ENCODE peak calls at places on chromosomes 11 and 22, in six cellular contexts. F, I, P, O, S and Y are unnamed samples.

GRCh38 chr11:59551651-59552521 is 40.5 kb downstream of the OR4D9 start:
- DNase-seq in F (no peak), I (no peak), P (peak), O (peak), S (peak), Y (peak)

GRCh38 chr11:122197055-122197987 is 81.3 kb upstream of the BLID start:
- DNase-seq in F (no peak), I (no peak), P (peak), O (no peak), S (peak), Y (peak)

GRCh38 chr11:65501005-65501529 is 2.2 kb downstream of the MALAT1 start:
- DNase-seq in F (no peak), I (no peak), P (no peak), O (no peak), S (no peak), Y (no peak)

GRCh38 chr22:17098379-17098819 is 13.6 kb downstream of the IL17RA start:
- DNase-seq in F (peak), I (no peak), P (no peak), O (no peak), S (no peak), Y (no peak)

GRCh38 chr11:111586305-111586915 is 15.8 kb upstream of the SIK2 start:
- DNase-seq in F (no peak), I (peak), P (peak), O (peak), S (peak), Y (no peak)

GRCh38 chr11:6943131-6943530 is 16.9 kb downstream of the ZNF215 start:
- DNase-seq in F (no peak), I (no peak), P (no peak), O (no peak), S (no peak), Y (no peak)

GRCh38 chr11:125342281-125342980 is 153.6 kb downstream of the FEZ1 start:
- DNase-seq in F (no peak), I (no peak), P (no peak), O (no peak), S (no peak), Y (no peak)

GRCh38 chr11:117946196-117946841 is 17.1 kb upstream of the TMPRSS13 start:
- DNase-seq in F (no peak), I (no peak), P (no peak), O (no peak), S (no peak), Y (no peak)

GRCh38 chr22:32175751-32176644 is 16.9 kb upstream of the C22orf42 start:
- DNase-seq in F (no peak), I (no peak), P (no peak), O (peak), S (no peak), Y (no peak)

GRCh38 chr11:69286358-69287327 is 7.3 kb upstream of the MYEOV start:
- DNase-seq in F (no peak), I (no peak), P (no peak), O (no peak), S (no peak), Y (no peak)

GRCh38 chr22:17368727-17369552 is at the start of gene CECR2:
- DNase-seq in F (no peak), I (no peak), P (no peak), O (peak), S (no peak), Y (no peak)

GRCh38 chr11:119661226-119661625 is 67.8 kb downstream of the NECTIN1 start:
- DNase-seq in F (no peak), I (no peak), P (no peak), O (no peak), S (no peak), Y (no peak)

GRCh38 chr11:15547685-15548084 is 433.0 kb downstream of the INSC start:
- DNase-seq in F (no peak), I (no peak), P (no peak), O (no peak), S (no peak), Y (no peak)

GRCh38 chr22:35619336-35620094 is 2.4 kb upstream of the MB start:
- DNase-seq in F (no peak), I (no peak), P (no peak), O (no peak), S (no peak), Y (no peak)

GRCh38 chr11:93089474-93090102 is 108.2 kb downstream of the SLC36A4 start:
- DNase-seq in F (no peak), I (peak), P (peak), O (peak), S (peak), Y (no peak)

GRCh38 chr11:41989173-41989572 is 529.7 kb upstream of the LRRC4C start:
- DNase-seq in F (no peak), I (no peak), P (no peak), O (no peak), S (peak), Y (no peak)

DNA sequence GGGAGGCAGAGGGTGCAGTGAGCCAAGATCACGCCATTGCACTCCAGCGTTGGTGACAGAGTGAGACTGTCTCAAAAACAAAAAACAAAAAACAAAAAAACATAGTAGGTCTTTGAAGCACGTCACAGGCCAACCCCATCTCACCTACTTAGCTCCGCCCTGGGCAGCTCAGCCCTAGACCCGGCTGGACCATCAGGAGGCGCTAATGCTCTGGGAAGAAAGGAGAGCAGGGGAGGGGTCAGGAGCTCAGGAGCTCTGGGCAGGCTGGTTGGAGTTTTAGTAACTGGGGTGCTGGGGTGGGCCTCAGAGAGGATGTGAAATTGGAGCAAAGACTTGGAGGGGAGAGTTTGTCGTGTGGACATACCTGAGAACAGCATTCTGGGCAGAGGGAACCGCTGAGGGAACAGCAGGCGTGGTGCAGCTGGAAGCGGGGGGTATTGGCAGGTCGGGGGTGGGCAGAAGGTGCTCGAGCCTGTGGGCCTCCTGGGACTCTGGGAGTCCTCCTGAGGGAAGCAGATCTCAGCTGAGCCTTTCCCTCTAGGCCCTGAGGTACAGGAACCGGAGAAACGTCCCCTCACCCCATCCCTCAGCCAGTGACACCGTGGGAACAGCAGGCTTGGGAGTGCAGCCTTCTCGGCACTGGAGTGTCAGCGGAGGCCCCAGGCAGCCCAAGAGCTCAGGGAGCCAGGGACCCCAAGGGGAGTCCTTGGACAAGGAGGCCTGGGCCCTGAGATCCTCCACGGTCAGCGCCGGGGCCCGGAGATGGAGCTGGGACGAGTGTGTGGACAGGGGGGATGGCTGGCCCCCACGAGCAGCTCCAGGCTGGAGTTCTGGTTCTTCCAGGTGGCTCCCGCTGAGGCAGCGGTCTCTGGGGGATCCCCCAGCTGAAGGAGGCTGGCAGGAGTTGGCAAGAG is 2.2 kb upstream of the RPS6KA4 start:
- DNase-seq in F (no peak), I (no peak), P (no peak), O (peak), S (no peak), Y (no peak)
- TF ChIP-seq CTCF in F (no peak), I (peak), P (peak), O (no peak), S (peak), Y (peak)

GRCh38 chr11:35063453-35063852 is 75.5 kb upstream of the CD44 start:
- DNase-seq in F (no peak), I (no peak), P (no peak), O (no peak), S (no peak), Y (no peak)

GRCh38 chr11:35065566-35065965 is 73.4 kb upstream of the CD44 start:
- DNase-seq in F (no peak), I (no peak), P (no peak), O (no peak), S (no peak), Y (no peak)

GRCh38 chr11:35061516-35062440 is 77.2 kb upstream of the CD44 start:
- DNase-seq in F (no peak), I (no peak), P (no peak), O (no peak), S (no peak), Y (no peak)

GRCh38 chr11:35066029-35066428 is 72.9 kb upstream of the CD44 start:
- DNase-seq in F (no peak), I (no peak), P (no peak), O (no peak), S (no peak), Y (no peak)

GRCh38 chr11:35064114-35064800 is 74.7 kb upstream of the CD44 start:
- DNase-seq in F (no peak), I (no peak), P (no peak), O (no peak), S (peak), Y (no peak)
- TF ChIP-seq CTCF in F (no peak), I (no peak), P (no peak), O (no peak), S (no peak), Y (no peak)

GRCh38 chr22:24499706-24500105 is 4.6 kb downstream of the UPB1 start:
- DNase-seq in F (no peak), I (no peak), P (no peak), O (no peak), S (no peak), Y (no peak)

GRCh38 chr22:24498826-24499225 is 3.7 kb downstream of the UPB1 start:
- DNase-seq in F (no peak), I (no peak), P (no peak), O (no peak), S (no peak), Y (no peak)

GRCh38 chr22:24502540-24502939 is 7.4 kb downstream of the UPB1 start:
- DNase-seq in F (no peak), I (no peak), P (no peak), O (no peak), S (no peak), Y (no peak)

GRCh38 chr22:24501366-24502005 is 6.4 kb downstream of the UPB1 start:
- DNase-seq in F (no peak), I (no peak), P (no peak), O (no peak), S (no peak), Y (no peak)

DNA sequence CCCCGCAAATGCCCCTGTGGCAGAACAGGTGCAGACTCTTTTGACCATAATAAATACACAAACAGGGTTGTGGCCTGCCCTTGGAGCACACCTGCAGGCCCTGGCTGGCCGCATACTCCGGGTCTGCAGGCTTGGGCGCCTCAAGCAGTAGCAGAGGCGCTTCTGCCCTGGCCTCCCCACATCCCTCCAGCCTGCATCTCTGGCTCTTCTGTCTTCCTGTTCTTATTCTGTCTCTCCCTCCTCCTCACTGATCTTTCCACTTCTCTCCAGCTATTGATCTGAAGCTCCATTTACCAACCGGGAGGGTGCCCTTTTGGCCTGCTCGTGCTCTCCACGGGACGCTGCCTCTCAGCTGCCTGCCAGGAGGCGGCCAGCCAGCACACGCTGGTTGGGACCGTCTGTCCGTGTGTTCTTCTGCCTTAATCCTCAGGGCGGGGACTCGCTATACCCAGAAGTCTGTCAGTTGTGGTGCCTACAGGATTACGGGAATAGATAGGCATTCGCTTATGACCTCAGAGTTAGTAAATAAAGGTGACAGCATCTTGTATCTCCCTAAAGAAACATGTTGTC is 5.2 kb downstream of the UPB1 start:
- DNase-seq in F (no peak), I (no peak), P (no peak), O (no peak), S (no peak), Y (no peak)
- TF ChIP-seq CTCF in F (no peak), I (no peak), P (no peak), O (no peak), S (no peak), Y (no peak)

DNA sequence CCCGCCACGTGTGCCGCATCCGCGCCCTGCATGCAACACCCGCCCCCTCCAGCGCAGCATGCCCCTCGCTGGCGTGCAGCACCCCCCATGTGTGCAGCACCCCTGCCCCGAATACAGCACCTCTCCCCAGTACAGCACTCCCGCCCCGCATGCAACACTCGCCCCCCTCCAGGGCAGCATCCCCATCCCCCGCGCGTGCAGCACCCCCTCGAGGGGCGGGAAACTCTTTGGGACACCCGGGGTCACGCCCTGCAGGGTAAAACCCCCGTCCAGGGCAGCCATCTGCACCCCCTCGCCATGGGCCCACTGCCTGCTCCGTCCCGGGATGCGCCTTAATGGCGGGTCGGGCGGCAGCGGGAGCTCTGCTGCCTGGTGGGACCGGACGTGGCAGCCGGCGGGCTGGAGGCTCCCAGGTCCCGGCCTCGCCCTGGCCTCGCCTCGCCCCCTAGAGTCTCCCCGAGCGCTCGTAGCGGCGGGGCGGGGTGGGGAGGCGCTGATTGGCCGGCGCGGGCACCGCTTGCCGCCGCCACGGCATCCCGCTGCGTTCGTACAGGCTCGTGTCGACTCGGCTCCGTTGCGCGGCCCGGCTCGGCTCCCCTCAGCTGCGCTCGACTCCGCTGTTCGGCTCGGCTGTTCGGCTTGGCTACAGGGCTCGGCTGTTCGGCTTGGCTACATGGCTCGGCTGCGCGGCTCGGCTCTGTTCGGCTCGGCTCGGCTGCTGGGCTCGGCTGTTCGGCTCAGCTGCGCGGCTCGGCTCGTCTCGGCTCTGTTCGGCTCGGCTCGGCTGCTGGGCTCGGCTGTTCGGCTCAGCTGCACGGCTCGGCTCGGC is 417 bp upstream of the BRSK2 start:
- DNase-seq in F (peak), I (peak), P (peak), O (peak), S (peak), Y (peak)
- TF ChIP-seq CTCF in F (peak), I (peak), P (no peak), O (no peak), S (no peak), Y (peak)

DNA sequence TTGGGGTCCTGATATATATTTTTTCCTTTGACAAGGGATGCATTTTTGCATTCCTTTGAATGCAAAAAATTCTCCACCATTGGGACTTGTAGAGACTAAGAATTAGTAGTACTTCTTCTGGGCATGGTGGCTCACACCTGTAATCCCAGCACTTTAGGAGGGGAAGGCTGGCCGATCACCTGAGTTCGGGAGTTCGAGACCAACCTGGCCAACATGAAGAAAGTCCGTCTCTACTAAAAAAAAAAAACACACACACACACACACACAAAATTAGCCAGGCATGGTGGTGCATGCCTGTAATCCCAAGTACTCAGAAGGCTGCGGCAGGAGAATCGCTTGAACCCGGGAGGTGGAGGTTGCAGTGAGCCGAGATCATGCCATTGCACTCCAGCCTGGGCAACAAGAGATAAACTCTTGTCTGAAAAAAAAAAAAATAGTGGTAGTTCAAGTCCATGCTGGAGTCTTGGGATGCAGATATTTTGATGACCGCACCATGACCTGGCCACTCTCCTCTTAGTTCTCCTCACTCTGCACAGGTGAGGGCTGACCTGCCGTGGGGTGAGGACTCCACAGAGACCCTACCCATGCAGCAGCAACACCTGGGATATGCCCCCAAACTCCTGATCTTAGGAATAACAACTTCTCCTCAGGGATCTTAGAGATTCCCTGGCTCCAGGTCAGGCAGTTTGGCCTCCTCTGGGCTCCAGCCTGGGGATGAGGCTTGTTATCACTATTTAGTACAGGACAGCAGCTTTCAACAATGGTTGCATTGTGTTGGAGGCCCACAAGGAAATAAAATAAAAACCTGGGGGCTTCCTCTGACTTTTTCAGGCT is 36.5 kb upstream of the TOP3B start:
- DNase-seq in F (no peak), I (no peak), P (no peak), O (no peak), S (no peak), Y (no peak)
- TF ChIP-seq CTCF in F (no peak), I (no peak), P (no peak), O (no peak), S (no peak), Y (no peak)

DNA sequence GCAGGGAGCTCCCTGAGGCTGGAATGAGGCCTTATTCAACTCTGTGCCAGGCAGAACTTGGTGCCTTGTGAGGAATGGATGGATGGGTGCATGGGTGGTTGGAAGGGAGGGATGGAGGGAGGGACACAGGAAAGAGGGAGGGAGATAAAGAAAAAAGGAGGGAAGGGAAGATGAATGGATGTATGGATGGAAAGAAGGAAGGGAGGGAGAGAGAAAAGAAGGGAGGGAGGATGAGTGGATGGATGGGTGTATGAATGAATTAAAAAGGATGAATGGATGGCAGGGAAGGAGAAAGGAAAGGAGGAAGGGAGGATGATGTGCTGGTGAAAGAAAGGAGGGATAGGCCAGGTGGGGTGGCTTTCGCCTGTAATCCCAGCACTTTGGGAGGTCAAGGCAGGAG is 34.6 kb downstream of the KCNC1 start:
- DNase-seq in F (no peak), I (no peak), P (no peak), O (no peak), S (no peak), Y (no peak)
- TF ChIP-seq CTCF in F (no peak), I (no peak), P (no peak), O (no peak), S (no peak), Y (no peak)

GRCh38 chr22:26884921-26885320 is 227.5 kb downstream of the MIAT start:
- DNase-seq in F (no peak), I (no peak), P (peak), O (no peak), S (no peak), Y (no peak)
- TF ChIP-seq CTCF in F (no peak), I (no peak), P (no peak), O (no peak), S (no peak), Y (no peak)

DNA sequence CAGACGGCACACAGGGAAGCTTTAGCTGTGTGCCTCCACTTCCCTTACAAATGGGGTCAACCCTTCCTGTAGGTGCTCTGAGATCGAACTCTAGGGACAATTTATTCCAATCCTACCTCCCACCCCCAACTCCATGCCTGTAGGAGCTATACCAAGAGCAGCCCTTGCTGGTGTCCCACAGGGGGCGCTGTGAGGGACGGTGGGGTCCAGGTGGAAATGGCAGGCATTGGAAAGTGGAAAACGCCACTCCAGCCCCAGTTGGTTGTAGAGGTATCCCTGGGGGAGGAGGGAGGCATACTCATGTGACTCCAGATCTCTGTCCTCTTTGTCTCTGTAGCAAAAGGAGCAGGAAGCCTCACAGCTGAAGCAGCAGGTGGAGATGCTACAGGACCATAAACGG is 161.3 kb downstream of the MYO18B start:
- DNase-seq in F (no peak), I (no peak), P (no peak), O (peak), S (no peak), Y (no peak)
- TF ChIP-seq CTCF in F (no peak), I (peak), P (no peak), O (peak), S (no peak), Y (peak)

DNA sequence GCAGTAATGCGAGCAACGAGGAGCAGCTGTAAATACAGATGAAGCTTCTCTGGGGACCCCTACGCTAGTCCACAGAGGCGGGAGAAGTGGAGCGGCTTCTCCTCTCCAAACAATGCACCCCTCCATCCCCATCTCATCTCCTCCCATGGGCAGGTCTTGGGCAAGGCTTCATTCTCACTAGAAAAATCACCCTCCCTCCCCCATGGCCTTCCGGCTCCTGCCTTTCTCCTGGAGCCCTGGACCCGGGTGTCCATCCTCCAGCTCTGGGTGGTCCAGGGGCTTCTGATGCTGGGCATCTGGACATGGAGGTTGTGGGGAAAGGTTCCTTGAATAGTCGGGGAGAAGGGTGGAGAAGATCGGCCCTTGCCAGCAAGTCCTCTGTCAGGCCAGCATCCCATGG is 16.3 kb upstream of the RAC2 start:
- DNase-seq in F (no peak), I (no peak), P (no peak), O (no peak), S (no peak), Y (no peak)
- TF ChIP-seq CTCF in F (no peak), I (no peak), P (no peak), O (no peak), S (no peak), Y (no peak)